ENCODE peak calls at places on chromosomes 13 and 19, in eight cellular contexts. One of them, this sample, is unnamed.

GRCh38 chr19:55529636-55530230 is 7.2 kb downstream of the SBK2 start:
- DNase-seq in activated CD4-positive, CD25-positive, alpha-beta regulatory T cell: no peak
- DNase-seq in activated T-helper 1 cell treated with Interleukin-2 at 50 U/mL for 16 hours: no peak
- DNase-seq in fibroblast of lung: no peak
- DNase-seq in fibroblast of pulmonary artery: no peak
- DNase-seq in activated CD4-positive, alpha-beta T cell treated with anti-CD3 and anti-CD28 coated beads, Interleukin-2, amount 50 U/mL, for 1 hour: no peak
- DNase-seq in memory B cell: no peak
- DNase-seq in pulmonary artery endothelial cell: no peak
- DNase-seq in this sample: no peak

GRCh38 chr13:75366380-75367280 is 115.3 kb downstream of the TBC1D4 start:
- DNase-seq in activated CD4-positive, CD25-positive, alpha-beta regulatory T cell: no peak
- DNase-seq in activated T-helper 1 cell treated with Interleukin-2 at 50 U/mL for 16 hours: no peak
- DNase-seq in fibroblast of lung: no peak
- DNase-seq in fibroblast of pulmonary artery: peak
- DNase-seq in activated CD4-positive, alpha-beta T cell treated with anti-CD3 and anti-CD28 coated beads, Interleukin-2, amount 50 U/mL, for 1 hour: no peak
- DNase-seq in memory B cell: no peak
- DNase-seq in pulmonary artery endothelial cell: no peak
- DNase-seq in this sample: no peak

GRCh38 chr19:13022111-13022858 is 27.0 kb downstream of the NFIX start:
- DNase-seq in activated CD4-positive, CD25-positive, alpha-beta regulatory T cell: no peak
- DNase-seq in activated T-helper 1 cell treated with Interleukin-2 at 50 U/mL for 16 hours: no peak
- DNase-seq in fibroblast of lung: peak
- DNase-seq in fibroblast of pulmonary artery: no peak
- DNase-seq in activated CD4-positive, alpha-beta T cell treated with anti-CD3 and anti-CD28 coated beads, Interleukin-2, amount 50 U/mL, for 1 hour: no peak
- DNase-seq in memory B cell: no peak
- DNase-seq in pulmonary artery endothelial cell: no peak
- DNase-seq in this sample: peak

GRCh38 chr19:7535035-7535992 is at the start of gene PNPLA6:
- DNase-seq in activated CD4-positive, CD25-positive, alpha-beta regulatory T cell: peak
- DNase-seq in activated T-helper 1 cell treated with Interleukin-2 at 50 U/mL for 16 hours: peak
- DNase-seq in fibroblast of lung: peak
- DNase-seq in fibroblast of pulmonary artery: peak
- DNase-seq in activated CD4-positive, alpha-beta T cell treated with anti-CD3 and anti-CD28 coated beads, Interleukin-2, amount 50 U/mL, for 1 hour: peak
- DNase-seq in memory B cell: peak
- DNase-seq in pulmonary artery endothelial cell: peak
- DNase-seq in this sample: peak

GRCh38 chr13:65971541-65971940 is 1258.6 kb downstream of the PCDH9 start:
- DNase-seq in activated CD4-positive, CD25-positive, alpha-beta regulatory T cell: no peak
- DNase-seq in activated T-helper 1 cell treated with Interleukin-2 at 50 U/mL for 16 hours: no peak
- DNase-seq in fibroblast of lung: no peak
- DNase-seq in fibroblast of pulmonary artery: no peak
- DNase-seq in activated CD4-positive, alpha-beta T cell treated with anti-CD3 and anti-CD28 coated beads, Interleukin-2, amount 50 U/mL, for 1 hour: no peak
- DNase-seq in memory B cell: no peak
- DNase-seq in pulmonary artery endothelial cell: no peak
- DNase-seq in this sample: no peak

GRCh38 chr19:38656171-38656981 is 8.9 kb downstream of the ACTN4 start:
- DNase-seq in activated CD4-positive, CD25-positive, alpha-beta regulatory T cell: no peak
- DNase-seq in activated T-helper 1 cell treated with Interleukin-2 at 50 U/mL for 16 hours: no peak
- DNase-seq in fibroblast of lung: peak
- DNase-seq in fibroblast of pulmonary artery: peak
- DNase-seq in activated CD4-positive, alpha-beta T cell treated with anti-CD3 and anti-CD28 coated beads, Interleukin-2, amount 50 U/mL, for 1 hour: peak
- DNase-seq in memory B cell: no peak
- DNase-seq in pulmonary artery endothelial cell: no peak
- DNase-seq in this sample: no peak

GRCh38 chr19:4985551-4985991 is 16.7 kb downstream of the KDM4B start:
- DNase-seq in activated CD4-positive, CD25-positive, alpha-beta regulatory T cell: no peak
- DNase-seq in activated T-helper 1 cell treated with Interleukin-2 at 50 U/mL for 16 hours: no peak
- DNase-seq in fibroblast of lung: no peak
- DNase-seq in fibroblast of pulmonary artery: no peak
- DNase-seq in activated CD4-positive, alpha-beta T cell treated with anti-CD3 and anti-CD28 coated beads, Interleukin-2, amount 50 U/mL, for 1 hour: no peak
- DNase-seq in memory B cell: no peak
- DNase-seq in pulmonary artery endothelial cell: no peak
- DNase-seq in this sample: no peak

GRCh38 chr19:50349277-50350057 is 16.0 kb downstream of the NAPSA start:
- DNase-seq in activated CD4-positive, CD25-positive, alpha-beta regulatory T cell: no peak
- DNase-seq in activated T-helper 1 cell treated with Interleukin-2 at 50 U/mL for 16 hours: no peak
- DNase-seq in fibroblast of lung: no peak
- DNase-seq in fibroblast of pulmonary artery: no peak
- DNase-seq in activated CD4-positive, alpha-beta T cell treated with anti-CD3 and anti-CD28 coated beads, Interleukin-2, amount 50 U/mL, for 1 hour: no peak
- DNase-seq in memory B cell: no peak
- DNase-seq in pulmonary artery endothelial cell: no peak
- DNase-seq in this sample: no peak

GRCh38 chr19:55649579-55650557 is 1.9 kb downstream of the CCDC106 start:
- DNase-seq in activated CD4-positive, CD25-positive, alpha-beta regulatory T cell: no peak
- DNase-seq in activated T-helper 1 cell treated with Interleukin-2 at 50 U/mL for 16 hours: no peak
- DNase-seq in fibroblast of lung: no peak
- DNase-seq in fibroblast of pulmonary artery: no peak
- DNase-seq in activated CD4-positive, alpha-beta T cell treated with anti-CD3 and anti-CD28 coated beads, Interleukin-2, amount 50 U/mL, for 1 hour: no peak
- DNase-seq in memory B cell: no peak
- DNase-seq in pulmonary artery endothelial cell: no peak
- DNase-seq in this sample: no peak

GRCh38 chr13:73440296-73440895 is 381.6 kb downstream of the KLF5 start:
- DNase-seq in activated CD4-positive, CD25-positive, alpha-beta regulatory T cell: no peak
- DNase-seq in activated T-helper 1 cell treated with Interleukin-2 at 50 U/mL for 16 hours: no peak
- DNase-seq in fibroblast of lung: peak
- DNase-seq in fibroblast of pulmonary artery: peak
- DNase-seq in activated CD4-positive, alpha-beta T cell treated with anti-CD3 and anti-CD28 coated beads, Interleukin-2, amount 50 U/mL, for 1 hour: no peak
- DNase-seq in memory B cell: no peak
- DNase-seq in pulmonary artery endothelial cell: no peak
- DNase-seq in this sample: no peak

GRCh38 chr13:98447881-98448641 is 128.8 kb downstream of the STK24 start:
- DNase-seq in activated CD4-positive, CD25-positive, alpha-beta regulatory T cell: no peak
- DNase-seq in activated T-helper 1 cell treated with Interleukin-2 at 50 U/mL for 16 hours: no peak
- DNase-seq in fibroblast of lung: peak
- DNase-seq in fibroblast of pulmonary artery: no peak
- DNase-seq in activated CD4-positive, alpha-beta T cell treated with anti-CD3 and anti-CD28 coated beads, Interleukin-2, amount 50 U/mL, for 1 hour: no peak
- DNase-seq in memory B cell: peak
- DNase-seq in pulmonary artery endothelial cell: no peak
- DNase-seq in this sample: no peak

GRCh38 chr19:13428352-13428751 is 77.9 kb downstream of the CACNA1A start:
- DNase-seq in activated CD4-positive, CD25-positive, alpha-beta regulatory T cell: no peak
- DNase-seq in activated T-helper 1 cell treated with Interleukin-2 at 50 U/mL for 16 hours: no peak
- DNase-seq in fibroblast of lung: peak
- DNase-seq in fibroblast of pulmonary artery: peak
- DNase-seq in activated CD4-positive, alpha-beta T cell treated with anti-CD3 and anti-CD28 coated beads, Interleukin-2, amount 50 U/mL, for 1 hour: peak
- DNase-seq in memory B cell: no peak
- DNase-seq in pulmonary artery endothelial cell: no peak
- DNase-seq in this sample: no peak

GRCh38 chr13:56528040-56528760 is 612.5 kb upstream of the PRR20A start:
- DNase-seq in activated CD4-positive, CD25-positive, alpha-beta regulatory T cell: no peak
- DNase-seq in activated T-helper 1 cell treated with Interleukin-2 at 50 U/mL for 16 hours: no peak
- DNase-seq in fibroblast of lung: no peak
- DNase-seq in fibroblast of pulmonary artery: no peak
- DNase-seq in activated CD4-positive, alpha-beta T cell treated with anti-CD3 and anti-CD28 coated beads, Interleukin-2, amount 50 U/mL, for 1 hour: no peak
- DNase-seq in memory B cell: no peak
- DNase-seq in pulmonary artery endothelial cell: no peak
- DNase-seq in this sample: no peak

GRCh38 chr13:42284068-42284467 is 12.1 kb downstream of the AKAP11 start:
- DNase-seq in activated CD4-positive, CD25-positive, alpha-beta regulatory T cell: no peak
- DNase-seq in activated T-helper 1 cell treated with Interleukin-2 at 50 U/mL for 16 hours: no peak
- DNase-seq in fibroblast of lung: no peak
- DNase-seq in fibroblast of pulmonary artery: no peak
- DNase-seq in activated CD4-positive, alpha-beta T cell treated with anti-CD3 and anti-CD28 coated beads, Interleukin-2, amount 50 U/mL, for 1 hour: no peak
- DNase-seq in memory B cell: no peak
- DNase-seq in pulmonary artery endothelial cell: no peak
- DNase-seq in this sample: no peak

GRCh38 chr19:57342582-57342981 is 8.5 kb upstream of the ZNF304 start:
- DNase-seq in activated CD4-positive, CD25-positive, alpha-beta regulatory T cell: no peak
- DNase-seq in activated T-helper 1 cell treated with Interleukin-2 at 50 U/mL for 16 hours: no peak
- DNase-seq in fibroblast of lung: no peak
- DNase-seq in fibroblast of pulmonary artery: no peak
- DNase-seq in activated CD4-positive, alpha-beta T cell treated with anti-CD3 and anti-CD28 coated beads, Interleukin-2, amount 50 U/mL, for 1 hour: no peak
- DNase-seq in memory B cell: no peak
- DNase-seq in pulmonary artery endothelial cell: no peak
- DNase-seq in this sample: no peak

GRCh38 chr19:45498411-45499195 is at the start of gene PPM1N:
- DNase-seq in activated CD4-positive, CD25-positive, alpha-beta regulatory T cell: peak
- DNase-seq in activated T-helper 1 cell treated with Interleukin-2 at 50 U/mL for 16 hours: peak
- DNase-seq in fibroblast of lung: no peak
- DNase-seq in fibroblast of pulmonary artery: no peak
- DNase-seq in activated CD4-positive, alpha-beta T cell treated with anti-CD3 and anti-CD28 coated beads, Interleukin-2, amount 50 U/mL, for 1 hour: peak
- DNase-seq in memory B cell: peak
- DNase-seq in pulmonary artery endothelial cell: no peak
- DNase-seq in this sample: no peak

GRCh38 chr19:6372594-6373095 is at the start of gene ALKBH7:
- DNase-seq in activated CD4-positive, CD25-positive, alpha-beta regulatory T cell: peak
- DNase-seq in activated T-helper 1 cell treated with Interleukin-2 at 50 U/mL for 16 hours: peak
- DNase-seq in fibroblast of lung: peak
- DNase-seq in fibroblast of pulmonary artery: peak
- DNase-seq in activated CD4-positive, alpha-beta T cell treated with anti-CD3 and anti-CD28 coated beads, Interleukin-2, amount 50 U/mL, for 1 hour: peak
- DNase-seq in memory B cell: peak
- DNase-seq in pulmonary artery endothelial cell: peak
- DNase-seq in this sample: peak

GRCh38 chr13:46885018-46885417 is 11.8 kb downstream of the HTR2A start:
- DNase-seq in activated CD4-positive, CD25-positive, alpha-beta regulatory T cell: no peak
- DNase-seq in activated T-helper 1 cell treated with Interleukin-2 at 50 U/mL for 16 hours: no peak
- DNase-seq in fibroblast of lung: no peak
- DNase-seq in fibroblast of pulmonary artery: no peak
- DNase-seq in activated CD4-positive, alpha-beta T cell treated with anti-CD3 and anti-CD28 coated beads, Interleukin-2, amount 50 U/mL, for 1 hour: no peak
- DNase-seq in memory B cell: no peak
- DNase-seq in pulmonary artery endothelial cell: no peak
- DNase-seq in this sample: no peak

GRCh38 chr19:6766357-6767080 is 716 bp downstream of the SH2D3A start:
- DNase-seq in activated CD4-positive, CD25-positive, alpha-beta regulatory T cell: no peak
- DNase-seq in activated T-helper 1 cell treated with Interleukin-2 at 50 U/mL for 16 hours: no peak
- DNase-seq in fibroblast of lung: no peak
- DNase-seq in fibroblast of pulmonary artery: no peak
- DNase-seq in activated CD4-positive, alpha-beta T cell treated with anti-CD3 and anti-CD28 coated beads, Interleukin-2, amount 50 U/mL, for 1 hour: no peak
- DNase-seq in memory B cell: no peak
- DNase-seq in pulmonary artery endothelial cell: no peak
- DNase-seq in this sample: no peak

GRCh38 chr13:74210693-74211393 is 76.6 kb upstream of the KLF12 start:
- DNase-seq in activated CD4-positive, CD25-positive, alpha-beta regulatory T cell: no peak
- DNase-seq in activated T-helper 1 cell treated with Interleukin-2 at 50 U/mL for 16 hours: no peak
- DNase-seq in fibroblast of lung: peak
- DNase-seq in fibroblast of pulmonary artery: peak
- DNase-seq in activated CD4-positive, alpha-beta T cell treated with anti-CD3 and anti-CD28 coated beads, Interleukin-2, amount 50 U/mL, for 1 hour: no peak
- DNase-seq in memory B cell: no peak
- DNase-seq in pulmonary artery endothelial cell: no peak
- DNase-seq in this sample: peak

GRCh38 chr19:55490478-55491436 is 2.5 kb downstream of the SSC5D start:
- DNase-seq in activated CD4-positive, CD25-positive, alpha-beta regulatory T cell: no peak
- DNase-seq in activated T-helper 1 cell treated with Interleukin-2 at 50 U/mL for 16 hours: no peak
- DNase-seq in fibroblast of lung: no peak
- DNase-seq in fibroblast of pulmonary artery: no peak
- DNase-seq in activated CD4-positive, alpha-beta T cell treated with anti-CD3 and anti-CD28 coated beads, Interleukin-2, amount 50 U/mL, for 1 hour: no peak
- DNase-seq in memory B cell: no peak
- DNase-seq in pulmonary artery endothelial cell: no peak
- DNase-seq in this sample: no peak

GRCh38 chr13:112066624-112067004 is 335 bp upstream of the SOX1 start:
- DNase-seq in activated CD4-positive, CD25-positive, alpha-beta regulatory T cell: no peak
- DNase-seq in activated T-helper 1 cell treated with Interleukin-2 at 50 U/mL for 16 hours: peak
- DNase-seq in fibroblast of lung: peak
- DNase-seq in fibroblast of pulmonary artery: peak
- DNase-seq in activated CD4-positive, alpha-beta T cell treated with anti-CD3 and anti-CD28 coated beads, Interleukin-2, amount 50 U/mL, for 1 hour: peak
- DNase-seq in memory B cell: no peak
- DNase-seq in pulmonary artery endothelial cell: no peak
- DNase-seq in this sample: no peak

GRCh38 chr19:51651216-51651846 is 4.7 kb upstream of the SIGLEC14 start:
- DNase-seq in activated CD4-positive, CD25-positive, alpha-beta regulatory T cell: no peak
- DNase-seq in activated T-helper 1 cell treated with Interleukin-2 at 50 U/mL for 16 hours: no peak
- DNase-seq in fibroblast of lung: no peak
- DNase-seq in fibroblast of pulmonary artery: no peak
- DNase-seq in activated CD4-positive, alpha-beta T cell treated with anti-CD3 and anti-CD28 coated beads, Interleukin-2, amount 50 U/mL, for 1 hour: no peak
- DNase-seq in memory B cell: peak
- DNase-seq in pulmonary artery endothelial cell: no peak
- DNase-seq in this sample: no peak

GRCh38 chr13:73103238-73103637 is 44.4 kb downstream of the KLF5 start:
- DNase-seq in activated CD4-positive, CD25-positive, alpha-beta regulatory T cell: no peak
- DNase-seq in activated T-helper 1 cell treated with Interleukin-2 at 50 U/mL for 16 hours: no peak
- DNase-seq in fibroblast of lung: no peak
- DNase-seq in fibroblast of pulmonary artery: no peak
- DNase-seq in activated CD4-positive, alpha-beta T cell treated with anti-CD3 and anti-CD28 coated beads, Interleukin-2, amount 50 U/mL, for 1 hour: no peak
- DNase-seq in memory B cell: no peak
- DNase-seq in pulmonary artery endothelial cell: no peak
- DNase-seq in this sample: no peak

GRCh38 chr19:49712397-49712859 is 21.5 kb downstream of the CPT1C start:
- DNase-seq in activated CD4-positive, CD25-positive, alpha-beta regulatory T cell: no peak
- DNase-seq in activated T-helper 1 cell treated with Interleukin-2 at 50 U/mL for 16 hours: no peak
- DNase-seq in fibroblast of lung: peak
- DNase-seq in fibroblast of pulmonary artery: peak
- DNase-seq in activated CD4-positive, alpha-beta T cell treated with anti-CD3 and anti-CD28 coated beads, Interleukin-2, amount 50 U/mL, for 1 hour: no peak
- DNase-seq in memory B cell: no peak
- DNase-seq in pulmonary artery endothelial cell: no peak
- DNase-seq in this sample: peak

GRCh38 chr13:98927954-98928927 is 49.6 kb downstream of the DOCK9 start:
- DNase-seq in activated CD4-positive, CD25-positive, alpha-beta regulatory T cell: no peak
- DNase-seq in activated T-helper 1 cell treated with Interleukin-2 at 50 U/mL for 16 hours: no peak
- DNase-seq in fibroblast of lung: peak
- DNase-seq in fibroblast of pulmonary artery: peak
- DNase-seq in activated CD4-positive, alpha-beta T cell treated with anti-CD3 and anti-CD28 coated beads, Interleukin-2, amount 50 U/mL, for 1 hour: no peak
- DNase-seq in memory B cell: no peak
- DNase-seq in pulmonary artery endothelial cell: peak
- DNase-seq in this sample: no peak

GRCh38 chr13:47136659-47136975 is 239.8 kb upstream of the HTR2A start:
- DNase-seq in activated CD4-positive, CD25-positive, alpha-beta regulatory T cell: no peak
- DNase-seq in activated T-helper 1 cell treated with Interleukin-2 at 50 U/mL for 16 hours: no peak
- DNase-seq in fibroblast of lung: no peak
- DNase-seq in fibroblast of pulmonary artery: no peak
- DNase-seq in activated CD4-positive, alpha-beta T cell treated with anti-CD3 and anti-CD28 coated beads, Interleukin-2, amount 50 U/mL, for 1 hour: no peak
- DNase-seq in memory B cell: no peak
- DNase-seq in pulmonary artery endothelial cell: no peak
- DNase-seq in this sample: no peak

GRCh38 chr19:44308011-44308410 is 3.2 kb upstream of the ZNF235 start:
- DNase-seq in activated CD4-positive, CD25-positive, alpha-beta regulatory T cell: no peak
- DNase-seq in activated T-helper 1 cell treated with Interleukin-2 at 50 U/mL for 16 hours: no peak
- DNase-seq in fibroblast of lung: no peak
- DNase-seq in fibroblast of pulmonary artery: peak
- DNase-seq in activated CD4-positive, alpha-beta T cell treated with anti-CD3 and anti-CD28 coated beads, Interleukin-2, amount 50 U/mL, for 1 hour: no peak
- DNase-seq in memory B cell: no peak
- DNase-seq in pulmonary artery endothelial cell: no peak
- DNase-seq in this sample: no peak

GRCh38 chr19:3154957-3155736 is 19.3 kb downstream of the GNA15 start:
- DNase-seq in activated CD4-positive, CD25-positive, alpha-beta regulatory T cell: peak
- DNase-seq in activated T-helper 1 cell treated with Interleukin-2 at 50 U/mL for 16 hours: peak
- DNase-seq in fibroblast of lung: peak
- DNase-seq in fibroblast of pulmonary artery: peak
- DNase-seq in activated CD4-positive, alpha-beta T cell treated with anti-CD3 and anti-CD28 coated beads, Interleukin-2, amount 50 U/mL, for 1 hour: peak
- DNase-seq in memory B cell: peak
- DNase-seq in pulmonary artery endothelial cell: peak
- DNase-seq in this sample: peak

GRCh38 chr19:29285878-29286277 is 72.9 kb upstream of the UQCRFS1 start:
- DNase-seq in activated CD4-positive, CD25-positive, alpha-beta regulatory T cell: no peak
- DNase-seq in activated T-helper 1 cell treated with Interleukin-2 at 50 U/mL for 16 hours: no peak
- DNase-seq in fibroblast of lung: no peak
- DNase-seq in fibroblast of pulmonary artery: no peak
- DNase-seq in activated CD4-positive, alpha-beta T cell treated with anti-CD3 and anti-CD28 coated beads, Interleukin-2, amount 50 U/mL, for 1 hour: no peak
- DNase-seq in memory B cell: no peak
- DNase-seq in pulmonary artery endothelial cell: no peak
- DNase-seq in this sample: no peak

GRCh38 chr13:79246575-79246949 is 159.5 kb downstream of the RBM26 start:
- DNase-seq in activated CD4-positive, CD25-positive, alpha-beta regulatory T cell: no peak
- DNase-seq in activated T-helper 1 cell treated with Interleukin-2 at 50 U/mL for 16 hours: no peak
- DNase-seq in fibroblast of lung: no peak
- DNase-seq in fibroblast of pulmonary artery: no peak
- DNase-seq in activated CD4-positive, alpha-beta T cell treated with anti-CD3 and anti-CD28 coated beads, Interleukin-2, amount 50 U/mL, for 1 hour: no peak
- DNase-seq in memory B cell: peak
- DNase-seq in pulmonary artery endothelial cell: no peak
- DNase-seq in this sample: no peak